ENCODE peak calls at places on chromosome 21, in ten cellular contexts. One of them, this sample, is unnamed. For H3K36me3, the result is how much of the 10 kb centered on the place peaks cover.

GRCh38 chr21:27406297-27407009 is 439.6 kb upstream of the ADAMTS5 start:
- DNase-seq in stomach: no peak
- DNase-seq in GM12878: no peak
- DNase-seq in prostate gland: no peak
- DNase-seq in heart left ventricle: no peak
- DNase-seq in IMR-90: peak
- DNase-seq in K562: no peak
- DNase-seq in body of pancreas: no peak
- DNase-seq in transverse colon: no peak
- DNase-seq in endothelial cell of umbilical vein: peak
- DNase-seq in this sample: no peak

GRCh38 chr21:27817061-27817460 is 850.2 kb upstream of the ADAMTS5 start:
- DNase-seq in IMR-90: no peak
- DNase-seq in prostate gland: no peak
- DNase-seq in endothelial cell of umbilical vein: no peak
- DNase-seq in GM12878: no peak
- DNase-seq in K562: no peak
- DNase-seq in stomach: no peak
- DNase-seq in heart left ventricle: no peak
- DNase-seq in body of pancreas: no peak
- DNase-seq in transverse colon: no peak
- DNase-seq in this sample: no peak

GRCh38 chr21:43611598-43612369 is 47.5 kb downstream of the HSF2BP start:
- DNase-seq in body of pancreas: peak
- DNase-seq in transverse colon: peak
- DNase-seq in stomach: peak
- DNase-seq in heart left ventricle: peak
- DNase-seq in K562: peak
- DNase-seq in GM12878: no peak
- DNase-seq in IMR-90: peak
- DNase-seq in prostate gland: peak
- DNase-seq in endothelial cell of umbilical vein: peak
- DNase-seq in this sample: peak

GRCh38 chr21:42532466-42533181 is 19.0 kb downstream of the SLC37A1 start:
- DNase-seq in IMR-90: peak
- DNase-seq in endothelial cell of umbilical vein: no peak
- DNase-seq in transverse colon: peak
- DNase-seq in GM12878: no peak
- DNase-seq in K562: no peak
- DNase-seq in heart left ventricle: peak
- DNase-seq in prostate gland: no peak
- DNase-seq in stomach: peak
- DNase-seq in body of pancreas: peak
- DNase-seq in this sample: no peak

GRCh38 chr21:19540287-19540686 is 1136.7 kb upstream of the TMPRSS15 start:
- DNase-seq in IMR-90: no peak
- DNase-seq in body of pancreas: no peak
- DNase-seq in K562: no peak
- DNase-seq in endothelial cell of umbilical vein: no peak
- DNase-seq in stomach: no peak
- DNase-seq in prostate gland: no peak
- DNase-seq in heart left ventricle: no peak
- DNase-seq in GM12878: no peak
- DNase-seq in transverse colon: no peak
- DNase-seq in this sample: no peak

GRCh38 chr21:27423073-27423472 is 456.2 kb upstream of the ADAMTS5 start:
- DNase-seq in GM12878: no peak
- DNase-seq in endothelial cell of umbilical vein: no peak
- DNase-seq in stomach: peak
- DNase-seq in prostate gland: no peak
- DNase-seq in body of pancreas: peak
- DNase-seq in transverse colon: peak
- DNase-seq in heart left ventricle: peak
- DNase-seq in IMR-90: peak
- DNase-seq in K562: no peak
- DNase-seq in this sample: peak

GRCh38 chr21:35478096-35479080 is 429.3 kb upstream of the RUNX1 start:
- DNase-seq in GM12878: no peak
- DNase-seq in transverse colon: no peak
- DNase-seq in body of pancreas: no peak
- DNase-seq in IMR-90: peak
- DNase-seq in K562: no peak
- DNase-seq in prostate gland: no peak
- DNase-seq in heart left ventricle: no peak
- DNase-seq in endothelial cell of umbilical vein: no peak
- DNase-seq in stomach: no peak
- DNase-seq in this sample: no peak

GRCh38 chr21:14554948-14555347 is 8.8 kb upstream of the SAMSN1 start:
- DNase-seq in transverse colon: no peak
- DNase-seq in IMR-90: no peak
- DNase-seq in body of pancreas: no peak
- DNase-seq in heart left ventricle: no peak
- DNase-seq in prostate gland: no peak
- DNase-seq in endothelial cell of umbilical vein: no peak
- DNase-seq in GM12878: no peak
- DNase-seq in stomach: no peak
- DNase-seq in K562: no peak
- DNase-seq in this sample: no peak

DNA sequence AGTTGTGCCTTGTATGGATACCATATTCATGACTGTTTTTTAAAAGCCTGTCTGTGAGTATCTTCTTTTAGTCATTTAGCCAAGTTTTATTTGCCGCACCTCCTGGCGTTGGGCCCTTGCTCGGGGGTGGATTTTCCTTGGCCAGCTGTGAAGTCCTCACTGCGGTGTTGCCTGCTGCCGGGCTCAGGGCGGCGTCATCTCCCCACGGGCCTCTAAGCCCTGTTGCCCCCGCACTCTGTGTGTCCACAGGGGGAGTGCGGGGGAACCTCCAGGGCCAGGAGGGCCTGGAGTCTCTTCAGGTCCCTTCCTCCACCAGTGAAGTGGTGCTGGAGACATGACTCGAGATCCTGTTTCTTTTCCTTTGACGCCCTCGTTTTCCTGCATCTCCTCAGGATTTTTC is 65.8 kb upstream of the DIP2A start:
- DNase-seq in body of pancreas: peak
- DNase-seq in transverse colon: peak
- DNase-seq in IMR-90: peak
- DNase-seq in heart left ventricle: peak
- DNase-seq in K562: no peak
- DNase-seq in stomach: no peak
- DNase-seq in endothelial cell of umbilical vein: no peak
- DNase-seq in GM12878: no peak
- DNase-seq in prostate gland: no peak
- DNase-seq in this sample: no peak
- H3K27ac ChIP-seq in body of pancreas: no peak
- H3K27ac ChIP-seq in transverse colon: no peak
- H3K27ac ChIP-seq in IMR-90: no peak
- H3K27ac ChIP-seq in heart left ventricle: peak
- H3K27ac ChIP-seq in K562: no peak
- H3K27ac ChIP-seq in stomach: no peak
- H3K27ac ChIP-seq in endothelial cell of umbilical vein: no peak
- H3K27ac ChIP-seq in GM12878: no peak
- H3K27ac ChIP-seq in prostate gland: no peak
- H3K27ac ChIP-seq in this sample: no peak

GRCh38 chr21:41506526-41507520 is 1.1 kb downstream of the TMPRSS2 start:
- DNase-seq in heart left ventricle: no peak
- DNase-seq in K562: no peak
- DNase-seq in endothelial cell of umbilical vein: no peak
- DNase-seq in GM12878: no peak
- DNase-seq in body of pancreas: peak
- DNase-seq in prostate gland: no peak
- DNase-seq in transverse colon: peak
- DNase-seq in IMR-90: no peak
- DNase-seq in stomach: peak
- DNase-seq in this sample: peak

GRCh38 chr21:41507521-41508414 is at the start of gene TMPRSS2:
- DNase-seq in endothelial cell of umbilical vein: no peak
- DNase-seq in K562: no peak
- DNase-seq in prostate gland: peak
- DNase-seq in body of pancreas: peak
- DNase-seq in GM12878: no peak
- DNase-seq in heart left ventricle: no peak
- DNase-seq in stomach: peak
- DNase-seq in transverse colon: peak
- DNase-seq in IMR-90: no peak
- DNase-seq in this sample: peak

GRCh38 chr21:41509206-41509496 is 1.2 kb upstream of the TMPRSS2 start:
- DNase-seq in stomach: no peak
- DNase-seq in IMR-90: no peak
- DNase-seq in endothelial cell of umbilical vein: no peak
- DNase-seq in transverse colon: no peak
- DNase-seq in prostate gland: no peak
- DNase-seq in body of pancreas: no peak
- DNase-seq in GM12878: no peak
- DNase-seq in K562: no peak
- DNase-seq in heart left ventricle: no peak
- DNase-seq in this sample: no peak

GRCh38 chr21:41509733-41510132 is 1.8 kb upstream of the TMPRSS2 start:
- DNase-seq in transverse colon: no peak
- DNase-seq in stomach: no peak
- DNase-seq in GM12878: no peak
- DNase-seq in prostate gland: no peak
- DNase-seq in endothelial cell of umbilical vein: no peak
- DNase-seq in IMR-90: no peak
- DNase-seq in K562: no peak
- DNase-seq in heart left ventricle: no peak
- DNase-seq in body of pancreas: no peak
- DNase-seq in this sample: no peak

GRCh38 chr21:41508415-41509205 is 652 bp upstream of the TMPRSS2 start:
- DNase-seq in stomach: no peak
- DNase-seq in endothelial cell of umbilical vein: no peak
- DNase-seq in body of pancreas: peak
- DNase-seq in IMR-90: no peak
- DNase-seq in prostate gland: no peak
- DNase-seq in transverse colon: no peak
- DNase-seq in GM12878: no peak
- DNase-seq in K562: no peak
- DNase-seq in heart left ventricle: no peak
- DNase-seq in this sample: no peak
- TF ChIP-seq POLR2A in stomach: no peak
- TF ChIP-seq POLR2A in endothelial cell of umbilical vein: no peak
- TF ChIP-seq POLR2A in body of pancreas: no peak
- TF ChIP-seq POLR2A in IMR-90: no peak
- TF ChIP-seq POLR2A in prostate gland: no peak
- TF ChIP-seq POLR2A in transverse colon: peak
- TF ChIP-seq POLR2A in GM12878: no peak
- TF ChIP-seq POLR2A in K562: no peak
- TF ChIP-seq POLR2A in heart left ventricle: no peak
- TF ChIP-seq POLR2A in this sample: no peak

GRCh38 chr21:21385404-21385803 is 387.2 kb downstream of the NCAM2 start:
- DNase-seq in transverse colon: no peak
- DNase-seq in prostate gland: no peak
- DNase-seq in K562: no peak
- DNase-seq in heart left ventricle: no peak
- DNase-seq in body of pancreas: no peak
- DNase-seq in stomach: no peak
- DNase-seq in IMR-90: no peak
- DNase-seq in endothelial cell of umbilical vein: no peak
- DNase-seq in GM12878: no peak
- DNase-seq in this sample: no peak

GRCh38 chr21:21384977-21385376 is 386.8 kb downstream of the NCAM2 start:
- DNase-seq in K562: no peak
- DNase-seq in IMR-90: no peak
- DNase-seq in heart left ventricle: no peak
- DNase-seq in GM12878: no peak
- DNase-seq in body of pancreas: no peak
- DNase-seq in endothelial cell of umbilical vein: no peak
- DNase-seq in prostate gland: no peak
- DNase-seq in stomach: no peak
- DNase-seq in transverse colon: no peak
- DNase-seq in this sample: no peak

GRCh38 chr21:21383126-21383525 is 384.9 kb downstream of the NCAM2 start:
- DNase-seq in IMR-90: peak
- DNase-seq in K562: no peak
- DNase-seq in transverse colon: no peak
- DNase-seq in prostate gland: no peak
- DNase-seq in endothelial cell of umbilical vein: no peak
- DNase-seq in heart left ventricle: no peak
- DNase-seq in stomach: no peak
- DNase-seq in body of pancreas: no peak
- DNase-seq in GM12878: no peak
- DNase-seq in this sample: no peak

GRCh38 chr21:21387891-21388290 is 389.7 kb downstream of the NCAM2 start:
- DNase-seq in IMR-90: no peak
- DNase-seq in K562: no peak
- DNase-seq in transverse colon: no peak
- DNase-seq in body of pancreas: no peak
- DNase-seq in stomach: no peak
- DNase-seq in endothelial cell of umbilical vein: no peak
- DNase-seq in GM12878: no peak
- DNase-seq in heart left ventricle: no peak
- DNase-seq in prostate gland: no peak
- DNase-seq in this sample: no peak
- H3K36me3 ChIP-seq in IMR-90: under half
- H3K36me3 ChIP-seq in K562: under half
- H3K36me3 ChIP-seq in transverse colon: under half
- H3K36me3 ChIP-seq in body of pancreas: under half
- H3K36me3 ChIP-seq in stomach: under half
- H3K36me3 ChIP-seq in endothelial cell of umbilical vein: under half
- H3K36me3 ChIP-seq in GM12878: under half
- H3K36me3 ChIP-seq in heart left ventricle: under half
- H3K36me3 ChIP-seq in prostate gland: under half
- H3K36me3 ChIP-seq in this sample: under half

GRCh38 chr21:41398251-41398650 is 27.8 kb upstream of the MX1 start:
- DNase-seq in body of pancreas: no peak
- DNase-seq in heart left ventricle: no peak
- DNase-seq in GM12878: no peak
- DNase-seq in prostate gland: no peak
- DNase-seq in stomach: no peak
- DNase-seq in transverse colon: no peak
- DNase-seq in endothelial cell of umbilical vein: no peak
- DNase-seq in IMR-90: no peak
- DNase-seq in K562: no peak
- DNase-seq in this sample: no peak

GRCh38 chr21:41390043-41390639 is 28.3 kb downstream of the MX2 start:
- DNase-seq in K562: no peak
- DNase-seq in GM12878: no peak
- DNase-seq in body of pancreas: no peak
- DNase-seq in stomach: no peak
- DNase-seq in IMR-90: no peak
- DNase-seq in endothelial cell of umbilical vein: no peak
- DNase-seq in transverse colon: no peak
- DNase-seq in prostate gland: no peak
- DNase-seq in heart left ventricle: peak
- DNase-seq in this sample: peak

GRCh38 chr21:41397416-41397815 is 28.6 kb upstream of the MX1 start:
- DNase-seq in transverse colon: no peak
- DNase-seq in IMR-90: no peak
- DNase-seq in body of pancreas: no peak
- DNase-seq in GM12878: no peak
- DNase-seq in heart left ventricle: peak
- DNase-seq in endothelial cell of umbilical vein: no peak
- DNase-seq in prostate gland: no peak
- DNase-seq in K562: no peak
- DNase-seq in stomach: no peak
- DNase-seq in this sample: no peak

GRCh38 chr21:41396452-41397107 is 29.5 kb upstream of the MX1 start:
- DNase-seq in prostate gland: peak
- DNase-seq in GM12878: no peak
- DNase-seq in endothelial cell of umbilical vein: no peak
- DNase-seq in body of pancreas: peak
- DNase-seq in transverse colon: peak
- DNase-seq in IMR-90: no peak
- DNase-seq in K562: no peak
- DNase-seq in stomach: peak
- DNase-seq in heart left ventricle: peak
- DNase-seq in this sample: peak

DNA sequence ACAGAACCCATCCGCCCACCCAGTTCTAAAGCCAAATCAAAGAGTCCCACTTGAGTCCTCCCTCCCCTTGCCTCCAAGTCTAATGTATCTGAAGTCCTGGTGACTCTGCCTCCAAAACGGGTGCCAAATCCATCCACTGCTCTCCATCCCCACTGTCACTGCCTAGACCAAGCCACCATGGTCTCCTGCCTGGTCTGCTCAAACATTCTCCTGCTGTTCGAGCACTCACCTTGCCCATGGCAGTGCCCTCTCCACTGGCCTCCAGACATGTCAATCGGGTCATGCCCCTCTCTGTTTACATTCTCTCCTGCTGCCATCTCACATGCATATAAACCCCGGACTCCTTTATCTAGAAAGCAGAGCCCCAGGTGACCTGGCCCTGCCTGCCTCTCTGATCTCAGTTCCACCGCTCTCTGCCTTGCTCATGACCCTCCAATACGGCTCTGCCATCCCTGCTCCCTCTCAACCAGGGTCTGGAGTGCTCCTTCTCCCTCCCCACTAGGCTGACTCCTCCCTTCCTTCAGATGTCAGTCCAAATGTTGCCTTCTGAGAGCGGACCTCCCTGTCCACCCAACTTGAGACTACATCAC is 32.1 kb upstream of the MX1 start:
- DNase-seq in K562: no peak
- DNase-seq in stomach: no peak
- DNase-seq in transverse colon: no peak
- DNase-seq in IMR-90: no peak
- DNase-seq in endothelial cell of umbilical vein: no peak
- DNase-seq in body of pancreas: no peak
- DNase-seq in heart left ventricle: peak
- DNase-seq in GM12878: no peak
- DNase-seq in prostate gland: no peak
- DNase-seq in this sample: no peak
- H3K27ac ChIP-seq in K562: no peak
- H3K27ac ChIP-seq in stomach: no peak
- H3K27ac ChIP-seq in transverse colon: no peak
- H3K27ac ChIP-seq in IMR-90: no peak
- H3K27ac ChIP-seq in endothelial cell of umbilical vein: no peak
- H3K27ac ChIP-seq in body of pancreas: no peak
- H3K27ac ChIP-seq in heart left ventricle: no peak
- H3K27ac ChIP-seq in GM12878: no peak
- H3K27ac ChIP-seq in prostate gland: no peak
- H3K27ac ChIP-seq in this sample: no peak